ENCODE peak calls at places on chromosomes 7 and 10, in eight cellular contexts. P, O, F, X, W, N, J and R are unnamed samples.
A peak's percentile ranks its signal among the peaks of the same experiment; 100 is the strongest.

GRCh38 chr10:45427305-45427955 is 53.4 kb downstream of the ALOX5 start:
- DNase-seq in P (no peak), O (no peak), W (no peak), J (no peak), X (no peak), N (no peak), F (no peak), R (no peak)

GRCh38 chr7:134289423-134289822 is 27.3 kb downstream of the SLC35B4 start:
- DNase-seq in J (no peak), N (no peak), X (no peak), O (no peak), F (no peak), W (no peak), P (no peak), R (no peak)

GRCh38 chr10:75294866-75295692 is 59.3 kb upstream of the COMTD1 start:
- DNase-seq in F (peak; percentile 35), J (no peak), W (peak; percentile 91), N (peak; percentile 99), X (peak; percentile 82), O (no peak), P (peak; percentile 36), R (peak; percentile 59)

GRCh38 chr10:122419890-122420623 is 34.4 kb upstream of the ARMS2 start:
- DNase-seq in X (no peak), P (no peak), W (peak; percentile 81), F (no peak), N (peak; percentile 36), J (no peak), O (no peak), R (no peak)

GRCh38 chr10:57338823-57339558 is 928.7 kb downstream of the IPMK start:
- DNase-seq in X (no peak), F (no peak), P (no peak), O (no peak), J (no peak), W (peak; percentile 56), N (peak; percentile 47), R (peak; percentile 13)

GRCh38 chr7:117212969-117213877 is 109.6 kb downstream of the WNT2 start:
- DNase-seq in J (peak; percentile 35), F (peak; percentile 46), N (peak; percentile 71), W (peak; percentile 73), O (no peak), P (no peak), X (peak; percentile 49), R (peak; percentile 39)

GRCh38 chr10:132351611-132352010 is 19.6 kb downstream of the LRRC27 start:
- DNase-seq in J (no peak), O (no peak), F (no peak), N (no peak), X (no peak), P (no peak), W (no peak), R (no peak)

GRCh38 chr10:116960066-116960465 is 44.9 kb downstream of the SHTN1 start:
- DNase-seq in J (no peak), W (no peak), N (no peak), O (no peak), X (no peak), P (no peak), F (no peak), R (no peak)

GRCh38 chr10:114319406-114320248 is 80.6 kb downstream of the VWA2 start:
- DNase-seq in N (peak; percentile 72), P (no peak), O (no peak), J (no peak), X (no peak), W (no peak), F (no peak), R (no peak)

GRCh38 chr7:42792841-42793240 is 119.0 kb downstream of the C7orf25 start:
- DNase-seq in W (no peak), P (no peak), J (no peak), F (no peak), O (no peak), X (no peak), N (peak; percentile 50), R (no peak)

GRCh38 chr7:43729924-43730248 is 563 bp upstream of the COA1 start:
- DNase-seq in F (no peak), J (no peak), W (no peak), N (no peak), X (no peak), P (no peak), O (no peak), R (no peak)

GRCh38 chr10:22444219-22444788 is 99.0 kb downstream of the SPAG6 start:
- DNase-seq in P (no peak), F (no peak), W (no peak), J (no peak), N (peak; percentile 11), O (no peak), X (no peak), R (no peak)

GRCh38 chr7:1326511-1326785 is 93.8 kb downstream of the UNCX start:
- DNase-seq in O (no peak), J (no peak), W (no peak), X (no peak), P (no peak), N (no peak), F (no peak), R (no peak)

GRCh38 chr7:98613601-98614425 is 3.3 kb upstream of the NPTX2 start:
- DNase-seq in F (no peak), O (no peak), J (no peak), N (peak; percentile 37), W (peak; percentile 60), P (no peak), X (peak; percentile 60), R (no peak)

GRCh38 chr10:119412244-119412750 is 130.2 kb downstream of the RGS10 start:
- DNase-seq in O (peak; percentile 46), N (no peak), X (no peak), W (no peak), F (peak; percentile 81), P (no peak), J (no peak), R (no peak)

GRCh38 chr7:81776159-81776558 is 6.3 kb upstream of the HGF start:
- DNase-seq in O (no peak), J (peak; percentile 47), P (no peak), W (no peak), X (no peak), F (no peak), N (no peak), R (no peak)

GRCh38 chr10:112949128-112949823 is 771 bp upstream of the TCF7L2 start:
- DNase-seq in W (no peak), X (no peak), N (no peak), O (no peak), F (no peak), J (no peak), P (no peak), R (no peak)

GRCh38 chr7:22601812-22602568 is 102.0 kb upstream of the STEAP1B start:
- DNase-seq in X (no peak), O (no peak), N (peak; percentile 45), J (no peak), W (peak; percentile 65), P (no peak), F (no peak), R (no peak)

GRCh38 chr10:29784175-29784773 is 149.5 kb upstream of the SVIL start:
- DNase-seq in N (peak; percentile 100), J (no peak), F (peak; percentile 73), O (no peak), X (no peak), P (no peak), W (peak; percentile 99), R (peak; percentile 98)

GRCh38 chr10:5620223-5620721 is 46.1 kb downstream of the ASB13 start:
- DNase-seq in W (no peak), P (no peak), O (no peak), J (no peak), N (no peak), F (no peak), X (no peak), R (no peak)

GRCh38 chr7:31133497-31133896 is 81.4 kb downstream of the ADCYAP1R1 start:
- DNase-seq in O (no peak), F (no peak), P (no peak), X (no peak), J (no peak), N (no peak), W (no peak), R (no peak)

GRCh38 chr7:96304573-96304972 is 17.3 kb downstream of the SLC25A13 start:
- DNase-seq in F (no peak), P (no peak), X (no peak), J (no peak), N (peak; percentile 76), W (peak; percentile 39), O (no peak), R (no peak)

GRCh38 chr10:117678106-117678505 is 135.6 kb downstream of the EMX2 start:
- DNase-seq in O (no peak), P (no peak), F (no peak), N (no peak), X (no peak), J (no peak), W (peak; percentile 48), R (no peak)

GRCh38 chr10:33899578-33900531 is 565.4 kb upstream of the NRP1 start:
- DNase-seq in J (no peak), W (peak; percentile 78), N (peak; percentile 89), O (no peak), F (no peak), X (no peak), P (no peak), R (peak; percentile 50)